ENCODE peak calls at places on chromosomes 6 and 20, in nine cellular contexts. One of them, this sample, is unnamed.
A peak's percentile ranks its signal among the peaks of the same experiment; 100 is the strongest.

GRCh38 chr6:39295538-39295937 is 18.7 kb downstream of the KCNK17 start:
- DNase-seq in activated CD4-positive, alpha-beta T cell treated with anti-CD3 and anti-CD28 coated beads, Interleukin-2, amount 50 U/mL, for 1 hour: no peak
- DNase-seq in Karpas-422: no peak
- DNase-seq in midbrain: no peak
- DNase-seq in NCI-H345: no peak
- DNase-seq in fibroblast of lung: no peak
- DNase-seq in GM23248: peak; percentile 39
- DNase-seq in fibroblast of the aortic adventitia: peak; percentile 18
- DNase-seq in GM12865: no peak
- DNase-seq in this sample: no peak

GRCh38 chr6:21277601-21278043 is 315.9 kb upstream of the SOX4 start:
- DNase-seq in Karpas-422: no peak
- DNase-seq in fibroblast of the aortic adventitia: no peak
- DNase-seq in midbrain: no peak
- DNase-seq in fibroblast of lung: peak; percentile 66
- DNase-seq in NCI-H345: no peak
- DNase-seq in GM12865: no peak
- DNase-seq in activated CD4-positive, alpha-beta T cell treated with anti-CD3 and anti-CD28 coated beads, Interleukin-2, amount 50 U/mL, for 1 hour: no peak
- DNase-seq in GM23248: no peak
- DNase-seq in this sample: no peak

GRCh38 chr20:37007898-37008649 is 56.6 kb upstream of the SAMHD1 start:
- DNase-seq in activated CD4-positive, alpha-beta T cell treated with anti-CD3 and anti-CD28 coated beads, Interleukin-2, amount 50 U/mL, for 1 hour: peak; percentile 20
- DNase-seq in NCI-H345: no peak
- DNase-seq in fibroblast of lung: peak; percentile 36
- DNase-seq in GM12865: peak; percentile 65
- DNase-seq in midbrain: peak; percentile 7
- DNase-seq in Karpas-422: peak; percentile 79
- DNase-seq in fibroblast of the aortic adventitia: peak; percentile 44
- DNase-seq in GM23248: peak; percentile 39
- DNase-seq in this sample: no peak

GRCh38 chr20:46206025-46206424 is 87.9 kb downstream of the CD40 start:
- DNase-seq in Karpas-422: no peak
- DNase-seq in fibroblast of the aortic adventitia: peak; percentile 52
- DNase-seq in fibroblast of lung: peak; percentile 20
- DNase-seq in GM12865: peak; percentile 39
- DNase-seq in GM23248: peak; percentile 62
- DNase-seq in activated CD4-positive, alpha-beta T cell treated with anti-CD3 and anti-CD28 coated beads, Interleukin-2, amount 50 U/mL, for 1 hour: no peak
- DNase-seq in midbrain: peak; percentile 17
- DNase-seq in NCI-H345: no peak
- DNase-seq in this sample: no peak

GRCh38 chr20:17947474-17947815 is 21.1 kb downstream of the SNX5 start:
- DNase-seq in fibroblast of lung: no peak
- DNase-seq in Karpas-422: no peak
- DNase-seq in GM12865: no peak
- DNase-seq in GM23248: no peak
- DNase-seq in activated CD4-positive, alpha-beta T cell treated with anti-CD3 and anti-CD28 coated beads, Interleukin-2, amount 50 U/mL, for 1 hour: no peak
- DNase-seq in midbrain: no peak
- DNase-seq in fibroblast of the aortic adventitia: no peak
- DNase-seq in NCI-H345: no peak
- DNase-seq in this sample: no peak

GRCh38 chr6:21751608-21752007 is 158.1 kb downstream of the SOX4 start:
- DNase-seq in NCI-H345: no peak
- DNase-seq in activated CD4-positive, alpha-beta T cell treated with anti-CD3 and anti-CD28 coated beads, Interleukin-2, amount 50 U/mL, for 1 hour: no peak
- DNase-seq in fibroblast of the aortic adventitia: no peak
- DNase-seq in Karpas-422: no peak
- DNase-seq in midbrain: no peak
- DNase-seq in GM12865: no peak
- DNase-seq in GM23248: no peak
- DNase-seq in fibroblast of lung: no peak
- DNase-seq in this sample: no peak

GRCh38 chr6:3500262-3501001 is 43.6 kb upstream of the SLC22A23 start:
- DNase-seq in fibroblast of lung: peak; percentile 87
- DNase-seq in GM23248: peak; percentile 84
- DNase-seq in midbrain: no peak
- DNase-seq in GM12865: no peak
- DNase-seq in Karpas-422: no peak
- DNase-seq in NCI-H345: no peak
- DNase-seq in activated CD4-positive, alpha-beta T cell treated with anti-CD3 and anti-CD28 coated beads, Interleukin-2, amount 50 U/mL, for 1 hour: no peak
- DNase-seq in fibroblast of the aortic adventitia: no peak
- DNase-seq in this sample: no peak

GRCh38 chr20:8073024-8073832 is 53.7 kb upstream of the TMX4 start:
- DNase-seq in activated CD4-positive, alpha-beta T cell treated with anti-CD3 and anti-CD28 coated beads, Interleukin-2, amount 50 U/mL, for 1 hour: no peak
- DNase-seq in midbrain: no peak
- DNase-seq in fibroblast of lung: peak; percentile 93
- DNase-seq in GM12865: no peak
- DNase-seq in GM23248: peak; percentile 74
- DNase-seq in fibroblast of the aortic adventitia: peak; percentile 98
- DNase-seq in Karpas-422: no peak
- DNase-seq in NCI-H345: no peak
- DNase-seq in this sample: no peak

GRCh38 chr6:73180076-73180717 is 45.1 kb downstream of the KHDC1L start:
- DNase-seq in fibroblast of lung: peak; percentile 54
- DNase-seq in GM12865: no peak
- DNase-seq in midbrain: no peak
- DNase-seq in fibroblast of the aortic adventitia: no peak
- DNase-seq in NCI-H345: no peak
- DNase-seq in activated CD4-positive, alpha-beta T cell treated with anti-CD3 and anti-CD28 coated beads, Interleukin-2, amount 50 U/mL, for 1 hour: no peak
- DNase-seq in GM23248: peak; percentile 78
- DNase-seq in Karpas-422: peak; percentile 82
- DNase-seq in this sample: no peak

GRCh38 chr20:61037498-61037897 is 214.6 kb upstream of the CDH4 start:
- DNase-seq in GM23248: no peak
- DNase-seq in GM12865: no peak
- DNase-seq in NCI-H345: no peak
- DNase-seq in activated CD4-positive, alpha-beta T cell treated with anti-CD3 and anti-CD28 coated beads, Interleukin-2, amount 50 U/mL, for 1 hour: no peak
- DNase-seq in fibroblast of the aortic adventitia: no peak
- DNase-seq in fibroblast of lung: no peak
- DNase-seq in Karpas-422: no peak
- DNase-seq in midbrain: no peak
- DNase-seq in this sample: no peak

GRCh38 chr6:152110878-152111820 is 303.7 kb downstream of the ESR1 start:
- DNase-seq in NCI-H345: no peak
- DNase-seq in activated CD4-positive, alpha-beta T cell treated with anti-CD3 and anti-CD28 coated beads, Interleukin-2, amount 50 U/mL, for 1 hour: no peak
- DNase-seq in fibroblast of the aortic adventitia: peak; percentile 59
- DNase-seq in fibroblast of lung: peak; percentile 27
- DNase-seq in midbrain: no peak
- DNase-seq in GM12865: no peak
- DNase-seq in Karpas-422: no peak
- DNase-seq in GM23248: no peak
- DNase-seq in this sample: no peak

GRCh38 chr6:11224252-11224965 is 8.1 kb downstream of the NEDD9 start:
- DNase-seq in fibroblast of lung: peak; percentile 83
- DNase-seq in GM23248: peak; percentile 58
- DNase-seq in GM12865: peak; percentile 66
- DNase-seq in midbrain: no peak
- DNase-seq in activated CD4-positive, alpha-beta T cell treated with anti-CD3 and anti-CD28 coated beads, Interleukin-2, amount 50 U/mL, for 1 hour: no peak
- DNase-seq in fibroblast of the aortic adventitia: peak; percentile 45
- DNase-seq in Karpas-422: no peak
- DNase-seq in NCI-H345: no peak
- DNase-seq in this sample: no peak

GRCh38 chr20:24987244-24987643 is 5.3 kb downstream of the APMAP start:
- DNase-seq in GM12865: no peak
- DNase-seq in NCI-H345: peak; percentile 31
- DNase-seq in GM23248: peak; percentile 11
- DNase-seq in midbrain: no peak
- DNase-seq in activated CD4-positive, alpha-beta T cell treated with anti-CD3 and anti-CD28 coated beads, Interleukin-2, amount 50 U/mL, for 1 hour: no peak
- DNase-seq in Karpas-422: no peak
- DNase-seq in fibroblast of lung: no peak
- DNase-seq in fibroblast of the aortic adventitia: no peak
- DNase-seq in this sample: no peak

GRCh38 chr20:17646209-17646717 is 35.8 kb downstream of the RRBP1 start:
- DNase-seq in GM12865: no peak
- DNase-seq in fibroblast of lung: no peak
- DNase-seq in activated CD4-positive, alpha-beta T cell treated with anti-CD3 and anti-CD28 coated beads, Interleukin-2, amount 50 U/mL, for 1 hour: no peak
- DNase-seq in GM23248: no peak
- DNase-seq in NCI-H345: peak; percentile 67
- DNase-seq in midbrain: no peak
- DNase-seq in Karpas-422: no peak
- DNase-seq in fibroblast of the aortic adventitia: no peak
- DNase-seq in this sample: no peak

GRCh38 chr6:163588211-163588919 is 173.8 kb downstream of the QKI start:
- DNase-seq in fibroblast of lung: peak; percentile 55
- DNase-seq in GM23248: peak; percentile 75
- DNase-seq in fibroblast of the aortic adventitia: no peak
- DNase-seq in Karpas-422: no peak
- DNase-seq in midbrain: no peak
- DNase-seq in NCI-H345: no peak
- DNase-seq in activated CD4-positive, alpha-beta T cell treated with anti-CD3 and anti-CD28 coated beads, Interleukin-2, amount 50 U/mL, for 1 hour: no peak
- DNase-seq in GM12865: no peak
- DNase-seq in this sample: no peak

GRCh38 chr6:161575508-161576254 is 301.8 kb upstream of the AGPAT4 start:
- DNase-seq in NCI-H345: no peak
- DNase-seq in fibroblast of lung: peak; percentile 35
- DNase-seq in activated CD4-positive, alpha-beta T cell treated with anti-CD3 and anti-CD28 coated beads, Interleukin-2, amount 50 U/mL, for 1 hour: no peak
- DNase-seq in midbrain: peak; percentile 30
- DNase-seq in fibroblast of the aortic adventitia: no peak
- DNase-seq in GM12865: no peak
- DNase-seq in Karpas-422: no peak
- DNase-seq in GM23248: peak; percentile 13
- DNase-seq in this sample: no peak

GRCh38 chr6:167893416-167893815 is 66.7 kb downstream of the AFDN start:
- DNase-seq in GM23248: peak; percentile 67
- DNase-seq in Karpas-422: no peak
- DNase-seq in GM12865: no peak
- DNase-seq in NCI-H345: no peak
- DNase-seq in fibroblast of lung: peak; percentile 63
- DNase-seq in fibroblast of the aortic adventitia: peak; percentile 36
- DNase-seq in activated CD4-positive, alpha-beta T cell treated with anti-CD3 and anti-CD28 coated beads, Interleukin-2, amount 50 U/mL, for 1 hour: no peak
- DNase-seq in midbrain: no peak
- DNase-seq in this sample: no peak

GRCh38 chr20:59525500-59526241 is 78.7 kb upstream of the PHACTR3 start:
- DNase-seq in GM12865: peak; percentile 34
- DNase-seq in Karpas-422: peak; percentile 73
- DNase-seq in NCI-H345: peak; percentile 16
- DNase-seq in midbrain: peak; percentile 81
- DNase-seq in fibroblast of lung: peak; percentile 12
- DNase-seq in GM23248: peak; percentile 69
- DNase-seq in fibroblast of the aortic adventitia: peak; percentile 24
- DNase-seq in activated CD4-positive, alpha-beta T cell treated with anti-CD3 and anti-CD28 coated beads, Interleukin-2, amount 50 U/mL, for 1 hour: peak; percentile 20
- DNase-seq in this sample: peak; percentile 29

GRCh38 chr6:25993038-25993684 is 30.6 kb downstream of the TRIM38 start:
- DNase-seq in fibroblast of the aortic adventitia: no peak
- DNase-seq in fibroblast of lung: no peak
- DNase-seq in Karpas-422: peak; percentile 43
- DNase-seq in NCI-H345: no peak
- DNase-seq in midbrain: no peak
- DNase-seq in GM23248: no peak
- DNase-seq in activated CD4-positive, alpha-beta T cell treated with anti-CD3 and anti-CD28 coated beads, Interleukin-2, amount 50 U/mL, for 1 hour: no peak
- DNase-seq in GM12865: no peak
- DNase-seq in this sample: no peak

GRCh38 chr6:7723554-7723953 is 2.3 kb upstream of the BMP6 start:
- DNase-seq in midbrain: no peak
- DNase-seq in fibroblast of lung: no peak
- DNase-seq in GM12865: peak; percentile 17
- DNase-seq in activated CD4-positive, alpha-beta T cell treated with anti-CD3 and anti-CD28 coated beads, Interleukin-2, amount 50 U/mL, for 1 hour: no peak
- DNase-seq in Karpas-422: peak; percentile 40
- DNase-seq in NCI-H345: no peak
- DNase-seq in GM23248: no peak
- DNase-seq in fibroblast of the aortic adventitia: no peak
- DNase-seq in this sample: no peak

This sample was measured in GM12892.